ENCODE peak calls at places on chromosomes 4 and X, in nine cellular contexts. D is ovary, F is heart left ventricle, E is fibroblast of lung, H is SK-N-SH, K is OCI-LY7, L is astrocyte of the spinal cord, P is aorta, Y is GM12865. U is an unnamed sample.

GRCh38 chr4:86717651-86718050 is 123.5 kb downstream of the PTPN13 start:
- DNase-seq in E (no peak), F (no peak), Y (no peak), H (no peak), K (no peak), L (no peak), P (no peak), D (no peak), U (no peak)

GRCh38 chr4:101102114-101102752 is 245.1 kb downstream of the PPP3CA start:
- DNase-seq in D (peak), K (no peak), L (peak), Y (no peak), H (peak), P (peak), E (peak), F (peak), U (peak)

GRCh38 chrX:136630881-136631280 is 17.1 kb upstream of the CD40LG start:
- DNase-seq in P (no peak), K (no peak), E (no peak), H (no peak), D (no peak), F (no peak), Y (no peak), L (no peak), U (no peak)

GRCh38 chrX:139077303-139078131 is 366.0 kb upstream of the FGF13 start:
- DNase-seq in H (no peak), Y (no peak), K (no peak), E (peak), D (no peak), L (peak), F (no peak), P (no peak), U (no peak)

GRCh38 chrX:21723814-21724213 is 34.1 kb downstream of the SMPX start:
- DNase-seq in E (no peak), K (no peak), H (peak), D (no peak), P (no peak), Y (no peak), F (no peak), L (no peak), U (no peak)

GRCh38 chr4:168857009-168857408 is 153.0 kb downstream of the CBR4 start:
- DNase-seq in L (no peak), F (no peak), K (no peak), D (no peak), E (no peak), P (no peak), Y (no peak), H (no peak), U (no peak)

GRCh38 chr4:36274158-36274557 is 7.3 kb upstream of the DTHD1 start:
- DNase-seq in L (peak), Y (no peak), K (no peak), P (no peak), E (no peak), H (no peak), F (no peak), D (no peak), U (no peak)

GRCh38 chr4:170127758-170128157 is 38.0 kb upstream of the AADAT start:
- DNase-seq in D (no peak), F (no peak), L (no peak), Y (no peak), K (no peak), E (no peak), P (no peak), H (no peak), U (no peak)

GRCh38 chr4:96097040-96097607 is 257.2 kb downstream of the PDHA2 start:
- DNase-seq in E (no peak), P (no peak), L (peak), K (no peak), H (no peak), Y (no peak), D (no peak), F (no peak), U (no peak)

GRCh38 chr4:155759372-155760252 is 791 bp downstream of the GUCY1B1 start:
- DNase-seq in Y (peak), E (peak), K (no peak), H (peak), L (no peak), P (peak), D (peak), F (peak), U (peak)

GRCh38 chr4:121212801-121213200 is 48.7 kb upstream of the TNIP3 start:
- DNase-seq in F (no peak), L (no peak), Y (no peak), K (no peak), D (no peak), E (no peak), H (no peak), P (no peak), U (no peak)

GRCh38 chrX:63186137-63186536 is 165.0 kb downstream of the SPIN4 start:
- DNase-seq in L (no peak), D (no peak), E (no peak), F (no peak), H (no peak), K (no peak), Y (peak), P (no peak), U (no peak)

GRCh38 chr4:73674451-73674919 is 54.2 kb upstream of the RASSF6 start:
- DNase-seq in F (peak), Y (no peak), H (no peak), D (no peak), P (no peak), L (no peak), E (peak), K (no peak), U (peak)

GRCh38 chrX:68920541-68920940 is 91.7 kb downstream of the EFNB1 start:
- DNase-seq in D (peak), L (no peak), P (no peak), K (no peak), H (no peak), Y (no peak), E (peak), F (peak), U (peak)

GRCh38 chr4:7266525-7267292 is 74.4 kb downstream of the SORCS2 start:
- DNase-seq in H (no peak), E (peak), D (no peak), L (peak), Y (no peak), K (no peak), P (no peak), F (no peak), U (no peak)

GRCh38 chrX:136097871-136098805 is 49.2 kb upstream of the FHL1 start:
- DNase-seq in K (no peak), H (no peak), Y (no peak), E (no peak), F (no peak), L (no peak), P (no peak), D (no peak), U (no peak)

GRCh38 chr4:79650794-79651431 is 242.9 kb upstream of the GK2 start:
- DNase-seq in D (no peak), F (no peak), L (peak), Y (no peak), E (peak), P (no peak), H (no peak), K (no peak), U (no peak)

GRCh38 chr4:71187399-71188196 is 151.2 kb upstream of the SLC4A4 start:
- DNase-seq in F (peak), H (no peak), Y (no peak), P (peak), L (peak), K (no peak), E (peak), D (peak), U (peak)

GRCh38 chr4:52604215-52604614 is 54.9 kb downstream of the USP46 start:
- DNase-seq in E (no peak), K (no peak), D (no peak), Y (no peak), P (no peak), L (no peak), H (no peak), F (no peak), U (no peak)

GRCh38 chr4:170827562-170828260 is 738.0 kb upstream of the AADAT start:
- DNase-seq in K (no peak), Y (no peak), L (peak), D (no peak), P (no peak), E (no peak), H (no peak), F (no peak), U (no peak)

GRCh38 chr4:174522183-174523002 is at the start of gene HPGD:
- DNase-seq in H (peak), F (peak), E (no peak), Y (peak), D (no peak), K (peak), P (peak), L (peak), U (peak)

GRCh38 chrX:101658661-101659477 is 781 bp downstream of the ARMCX2 start:
- DNase-seq in Y (peak), E (peak), F (peak), D (peak), L (peak), H (peak), K (no peak), P (peak), U (peak)

GRCh38 chr4:19256823-19257222 is 994.9 kb upstream of the SLIT2 start:
- DNase-seq in F (no peak), L (no peak), P (no peak), E (no peak), K (no peak), H (no peak), Y (no peak), D (no peak), U (no peak)

GRCh38 chr4:19259920-19260319 is 991.8 kb upstream of the SLIT2 start:
- DNase-seq in H (no peak), E (no peak), P (no peak), D (no peak), K (no peak), F (no peak), Y (no peak), L (no peak), U (no peak)

GRCh38 chr4:19266566-19266965 is 985.1 kb upstream of the SLIT2 start:
- DNase-seq in E (no peak), D (no peak), F (no peak), P (no peak), K (no peak), H (no peak), Y (no peak), L (no peak), U (no peak)

DNA sequence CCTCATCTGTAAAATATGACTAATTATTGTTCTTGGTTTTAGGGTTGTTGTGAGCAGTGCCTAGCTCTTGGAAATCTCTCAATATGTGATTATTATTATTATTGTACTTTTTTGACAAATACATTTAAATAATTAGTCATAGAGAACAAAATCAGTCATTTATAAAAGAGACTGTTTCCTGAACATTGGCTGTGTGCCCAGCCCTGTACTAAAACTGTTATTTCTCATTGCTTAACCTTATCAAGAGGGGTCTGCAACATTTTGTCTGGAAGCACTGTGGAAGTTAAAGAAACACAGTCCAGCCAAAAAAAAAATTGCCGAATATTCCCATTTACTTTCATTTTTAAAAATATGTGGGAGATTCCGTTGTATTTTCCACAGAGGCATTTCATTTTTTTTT is 989.2 kb upstream of the SLIT2 start:
- DNase-seq in Y (no peak), E (peak), K (no peak), H (no peak), D (no peak), L (peak), F (no peak), P (no peak), U (no peak)
- H3K4me3 ChIP-seq in Y (no peak), E (peak), K (no peak), H (peak), D (no peak), L (no peak), F (no peak), P (peak), U (no peak)

GRCh38 chr4:88230399-88230798 is 54.0 kb downstream of the PPM1K start:
- DNase-seq in H (no peak), K (no peak), F (no peak), D (no peak), E (no peak), P (no peak), L (no peak), Y (no peak), U (no peak)
- H3K4me3 ChIP-seq in H (no peak), K (no peak), F (peak), D (peak), E (no peak), P (no peak), L (no peak), Y (no peak), U (peak)

DNA sequence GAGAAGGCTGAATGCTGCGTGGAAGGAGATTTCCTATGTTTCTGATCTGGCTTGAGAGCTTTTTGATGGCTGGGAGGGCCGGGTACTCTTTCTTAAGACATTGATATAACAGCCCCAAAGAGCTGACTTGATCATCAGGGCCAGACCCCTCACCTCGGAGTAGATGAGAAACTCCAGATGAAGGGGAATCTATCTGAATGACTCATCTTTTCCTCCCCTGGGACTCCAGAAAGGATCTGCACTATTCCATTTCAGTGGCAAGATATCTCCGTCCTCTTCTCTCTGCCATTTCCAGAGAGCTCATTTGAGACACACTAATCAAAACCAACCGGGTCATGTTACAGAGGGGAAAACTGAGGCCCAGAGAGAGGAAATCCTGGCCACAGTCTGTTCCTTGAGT is 92.9 kb upstream of the MSX1 start:
- DNase-seq in Y (no peak), P (no peak), F (no peak), D (no peak), E (no peak), H (no peak), K (no peak), L (peak), U (no peak)
- H3K4me3 ChIP-seq in Y (no peak), P (no peak), F (no peak), D (no peak), E (no peak), H (no peak), K (no peak), L (no peak), U (no peak)

GRCh38 chr4:147480891-147481576 is at the start of gene EDNRA:
- DNase-seq in Y (no peak), K (no peak), L (peak), D (peak), P (peak), F (peak), H (peak), E (peak), U (peak)

GRCh38 chr4:147481577-147482109 is 746 bp downstream of the EDNRA start:
- DNase-seq in H (no peak), L (peak), F (no peak), K (no peak), D (peak), Y (peak), P (no peak), E (peak), U (no peak)

GRCh38 chr4:147480502-147480890 is 401 bp upstream of the EDNRA start:
- DNase-seq in F (no peak), L (no peak), Y (no peak), H (no peak), P (no peak), E (no peak), D (peak), K (no peak), U (no peak)

GRCh38 chr4:147479376-147479775 is 1.5 kb upstream of the EDNRA start:
- DNase-seq in H (no peak), P (no peak), D (no peak), K (no peak), E (no peak), L (no peak), Y (no peak), F (no peak), U (no peak)

GRCh38 chr4:147479817-147480216 is 1.1 kb upstream of the EDNRA start:
- DNase-seq in H (no peak), F (peak), P (peak), Y (peak), D (peak), L (peak), K (no peak), E (peak), U (no peak)
- H3K4me3 ChIP-seq in H (no peak), F (no peak), P (peak), Y (no peak), D (no peak), L (no peak), K (no peak), E (no peak), U (no peak)

U was measured in psoas muscle.